ENCODE peak calls at places on chromosome 6, in ten cellular contexts. W is fibroblast of lung; M is cardiac muscle cell; X is CD4-positive, alpha-beta T cell; U is H9; Y is lung; J is body of pancreas; K is tibial nerve; N is transverse colon; Q is HepG2. E is an unnamed sample. For H3K9me3, the result is how much of the 10 kb centered on the place peaks cover.

GRCh38 chr6:30462482-30462881 is 26.8 kb upstream of the HLA-E start:
- DNase-seq in Y (no peak), Q (no peak), X (no peak), N (no peak), K (no peak), U (no peak), M (no peak), J (no peak), W (no peak), E (no peak)

GRCh38 chr6:1412908-1413307 is 23.5 kb downstream of the FOXF2 start:
- DNase-seq in N (no peak), Y (no peak), W (no peak), K (no peak), M (no peak), Q (no peak), U (no peak), X (no peak), J (no peak), E (no peak)

GRCh38 chr6:72760130-72760793 is 138.4 kb downstream of the KCNQ5 start:
- DNase-seq in M (peak), J (peak), Y (no peak), W (peak), X (no peak), N (no peak), U (no peak), K (no peak), Q (no peak), E (no peak)

GRCh38 chr6:25660512-25660911 is 8.5 kb downstream of the SCGN start:
- DNase-seq in W (peak), U (no peak), Y (no peak), K (no peak), J (no peak), Q (peak), N (no peak), X (no peak), M (peak), E (no peak)

GRCh38 chr6:84618836-84619235 is 145.6 kb downstream of the TBX18 start:
- DNase-seq in W (peak), U (peak), J (no peak), Q (no peak), Y (no peak), M (peak), K (no peak), N (no peak), X (no peak), E (no peak)

GRCh38 chr6:11654876-11655275 is 117.3 kb downstream of the TMEM170B start:
- DNase-seq in U (no peak), X (no peak), W (peak), Y (no peak), N (no peak), Q (no peak), M (peak), J (no peak), K (no peak), E (no peak)

GRCh38 chr6:165834613-165835259 is 171.7 kb upstream of the PDE10A start:
- DNase-seq in X (no peak), U (no peak), Y (peak), Q (no peak), N (peak), M (peak), W (no peak), J (peak), K (no peak), E (no peak)

GRCh38 chr6:117233146-117233545 is 32.2 kb upstream of the VGLL2 start:
- DNase-seq in N (no peak), Y (no peak), Q (no peak), W (no peak), X (no peak), J (no peak), U (no peak), M (peak), K (no peak), E (no peak)

GRCh38 chr6:110528051-110528929 is 51.9 kb upstream of the SLC22A16 start:
- DNase-seq in Y (no peak), N (peak), U (no peak), X (peak), W (peak), K (peak), J (peak), M (peak), Q (peak), E (no peak)

GRCh38 chr6:21263531-21264287 is 329.8 kb upstream of the SOX4 start:
- DNase-seq in W (peak), Y (no peak), Q (no peak), N (no peak), J (no peak), X (no peak), K (no peak), M (peak), U (no peak), E (no peak)

DNA sequence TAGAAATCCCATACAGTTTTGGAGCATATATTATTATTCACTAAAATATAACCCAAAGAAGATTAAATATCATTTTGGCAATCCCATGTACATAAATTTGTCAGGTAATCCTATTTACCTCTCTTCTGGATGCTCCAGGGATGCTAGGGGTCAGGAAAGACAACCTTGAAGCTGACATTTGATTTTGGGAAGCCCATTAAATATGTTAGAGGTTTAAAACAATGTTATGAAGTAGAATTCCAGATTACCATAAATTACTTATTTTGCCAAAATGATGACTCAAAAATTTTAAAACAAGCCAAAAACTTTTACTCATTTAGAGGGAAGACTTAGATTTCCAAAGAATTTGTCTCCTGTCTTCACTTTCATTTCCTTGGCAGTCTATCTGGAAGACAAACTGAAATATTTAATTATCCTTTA is 9.2 kb upstream of the IL22RA2 start:
- DNase-seq in J (no peak), K (no peak), N (no peak), W (no peak), Q (no peak), X (no peak), U (no peak), M (no peak), Y (no peak), E (no peak)
- H3K9me3 ChIP-seq in J (under half), K (under half), N (under half), W (under half), Q (under half), X (half or more), U (half or more), M (under half), Y (under half), E (under half)

DNA sequence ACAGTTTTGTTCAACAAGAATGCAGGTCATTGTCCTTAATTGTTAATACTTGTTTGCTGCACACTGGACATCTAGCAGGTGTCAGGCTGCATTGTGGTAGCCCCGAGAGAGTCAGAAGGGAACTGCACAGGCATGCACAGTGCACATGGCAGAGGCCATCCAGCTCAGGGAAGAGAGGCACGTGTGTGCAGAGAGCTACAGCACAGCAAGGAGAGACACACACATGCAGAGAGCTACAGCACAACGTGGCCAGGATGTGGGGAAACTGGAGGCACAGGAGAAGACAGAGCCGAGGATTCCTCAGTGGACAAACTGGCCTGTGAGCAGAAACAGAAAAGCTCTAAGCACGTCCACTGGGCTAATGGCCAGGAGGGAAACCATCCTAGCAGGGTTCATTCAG is 272.0 kb downstream of the SMOC2 start:
- DNase-seq in K (no peak), U (no peak), X (no peak), W (no peak), J (no peak), N (no peak), Q (no peak), Y (no peak), M (no peak), E (no peak)
- H3K9me3 ChIP-seq in K (under half), U (under half), X (under half), W (under half), J (under half), N (under half), Q (under half), Y (under half), M (under half), E (under half)

GRCh38 chr6:169959129-169960002 is 207.9 kb downstream of the ERMARD start:
- DNase-seq in U (peak), W (no peak), K (no peak), X (peak), M (no peak), Q (no peak), N (peak), Y (no peak), J (peak), E (peak)
- H3K9me3 ChIP-seq in U (under half), W (under half), K (under half), X (under half), M (under half), Q (under half), N (under half), Y (under half), J (under half), E (under half)

GRCh38 chr6:170125447-170126300 is 165.2 kb downstream of the DLL1 start:
- DNase-seq in X (no peak), Y (no peak), W (no peak), U (peak), Q (no peak), N (no peak), M (no peak), J (no peak), K (no peak), E (no peak)
- H3K9me3 ChIP-seq in X (under half), Y (under half), W (under half), U (under half), Q (under half), N (under half), M (under half), J (under half), K (under half), E (under half)